ENCODE peak calls at places on chromosomes 13 and 19, in seven cellular contexts. M is stromal cell of bone marrow; R is stimulated activated CD8-positive, alpha-beta memory T cell treated with anti-CD3 and anti-CD28 coated beads, Interleukin-7, amount 100 ng/mL, for 48 hours; F is hepatocyte; P is stimulated activated CD4-positive, alpha-beta T cell treated with anti-CD3 and anti-CD28 coated beads, Interleukin-12 subunit alpha, Interleukin-12 subunit beta, amount 100 ng/mL, for 4 hours; S is ascending aorta; A is GM12891. J is an unnamed sample.

GRCh38 chr19:13143135-13143534 is 7.0 kb downstream of the STX10 start:
- DNase-seq in F (no peak), P (no peak), R (no peak), A (no peak), M (no peak), S (no peak), J (no peak)

GRCh38 chr19:47832723-47833122 is 11.0 kb downstream of the CRX start:
- DNase-seq in S (no peak), A (no peak), F (no peak), R (no peak), M (no peak), P (no peak), J (no peak)

GRCh38 chr19:2582984-2583956 is 107.3 kb downstream of the GADD45B start:
- DNase-seq in P (no peak), M (no peak), R (no peak), F (no peak), S (no peak), A (no peak), J (no peak)

GRCh38 chr13:46641274-46642081 is 88.5 kb downstream of the LRCH1 start:
- DNase-seq in M (no peak), R (no peak), P (no peak), F (no peak), A (no peak), S (no peak), J (no peak)

GRCh38 chr19:2488942-2489731 is 13.2 kb downstream of the GADD45B start:
- DNase-seq in M (no peak), R (no peak), S (no peak), F (peak), A (no peak), P (no peak), J (no peak)

GRCh38 chr19:37933965-37934364 is 27.0 kb downstream of the SIPA1L3 start:
- DNase-seq in S (no peak), R (no peak), A (no peak), F (peak), M (peak), P (no peak), J (no peak)

GRCh38 chr13:26117620-26118019 is 65.8 kb upstream of the SHISA2 start:
- DNase-seq in R (no peak), F (no peak), S (no peak), A (no peak), P (no peak), M (no peak), J (no peak)

GRCh38 chr19:5032101-5032967 is 63.4 kb downstream of the KDM4B start:
- DNase-seq in S (no peak), M (no peak), A (no peak), R (no peak), P (no peak), F (no peak), J (no peak)

GRCh38 chr13:112588490-112589297 is 741 bp upstream of the TUBGCP3 start:
- DNase-seq in F (no peak), A (no peak), P (no peak), R (no peak), M (no peak), S (no peak), J (no peak)

GRCh38 chr19:50516859-50517703 is 3.4 kb upstream of the ASPDH start:
- DNase-seq in P (no peak), M (no peak), A (no peak), R (no peak), F (no peak), S (no peak), J (no peak)

GRCh38 chr19:56603829-56604228 is 8.7 kb downstream of the ZNF71 start:
- DNase-seq in R (no peak), F (no peak), P (no peak), A (no peak), S (no peak), M (no peak), J (no peak)